ENCODE peak calls at places on chromosomes 7 and 10, in five cellular contexts. Z is stomach; L is activated CD8-positive, alpha-beta memory T cell treated with anti-CD3 and anti-CD28 coated beads, Interleukin-2, amount 50 U/mL, for 48 hours; Q is GM13977; H is HTR-8/SVneo. G is an unnamed sample.

GRCh38 chr7:29915481-29916215 is 74.0 kb downstream of the SCRN1 start:
- DNase-seq in Z (no peak), L (no peak), Q (no peak), H (no peak), G (no peak)

GRCh38 chr10:124378817-124379510 is 39.8 kb downstream of the OAT start:
- DNase-seq in Z (no peak), L (no peak), Q (no peak), H (no peak), G (no peak)

GRCh38 chr10:28386508-28386868 is 83.6 kb upstream of the MPP7 start:
- DNase-seq in Z (no peak), L (no peak), Q (no peak), H (no peak), G (no peak)

GRCh38 chr7:192701-193536 is 548 bp downstream of the FAM20C start:
- DNase-seq in Z (peak), L (no peak), Q (no peak), H (no peak), G (peak)

GRCh38 chr10:83539528-83540308 is 599.6 kb upstream of the GHITM start:
- DNase-seq in Z (no peak), L (no peak), Q (no peak), H (no peak), G (no peak)

GRCh38 chr10:75465110-75465509 is 33.7 kb downstream of the LRMDA start:
- DNase-seq in Z (no peak), L (no peak), Q (no peak), H (no peak), G (no peak)

GRCh38 chr7:3916146-3916545 is 615.1 kb downstream of the SDK1 start:
- DNase-seq in Z (no peak), L (no peak), Q (no peak), H (no peak), G (no peak)

GRCh38 chr7:156566812-156567549 is 73.6 kb upstream of the RNF32 start:
- DNase-seq in Z (no peak), L (no peak), Q (no peak), H (no peak), G (no peak)

G was measured in right lobe of liver.